ENCODE peak calls at places on chromosomes 6 and 20, in four cellular contexts. One of them, this sample, is unnamed.

GRCh38 chr20:5608104-5608447 is 142.1 kb upstream of the SHLD1 start:
- DNase-seq in gastrocnemius medialis: no peak
- DNase-seq in HCT116: no peak
- DNase-seq in Peyer's patch: no peak
- DNase-seq in this sample: no peak

GRCh38 chr6:73800997-73801396 is 105.0 kb downstream of the CD109 start:
- DNase-seq in Peyer's patch: no peak
- DNase-seq in HCT116: no peak
- DNase-seq in gastrocnemius medialis: no peak
- DNase-seq in this sample: no peak

GRCh38 chr20:49713779-49714712 is at the start of gene B4GALT5:
- DNase-seq in HCT116: peak; percentile 80
- DNase-seq in Peyer's patch: peak; percentile 79
- DNase-seq in gastrocnemius medialis: peak; percentile 56
- DNase-seq in this sample: peak; percentile 60

GRCh38 chr6:167750956-167751358 is 75.8 kb upstream of the AFDN start:
- DNase-seq in Peyer's patch: peak; percentile 69
- DNase-seq in HCT116: peak; percentile 8
- DNase-seq in gastrocnemius medialis: peak; percentile 47
- DNase-seq in this sample: no peak

GRCh38 chr20:63465380-63466249 is 6.8 kb downstream of the KCNQ2 start:
- DNase-seq in gastrocnemius medialis: no peak
- DNase-seq in Peyer's patch: no peak
- DNase-seq in HCT116: no peak
- DNase-seq in this sample: no peak

GRCh38 chr6:153449279-153449678 is 318.2 kb upstream of the RGS17 start:
- DNase-seq in gastrocnemius medialis: no peak
- DNase-seq in Peyer's patch: no peak
- DNase-seq in HCT116: no peak
- DNase-seq in this sample: no peak

GRCh38 chr6:53065266-53066058 is at the start of gene FBXO9:
- DNase-seq in HCT116: no peak
- DNase-seq in gastrocnemius medialis: peak; percentile 52
- DNase-seq in Peyer's patch: peak; percentile 82
- DNase-seq in this sample: no peak

GRCh38 chr6:29510746-29511300 is 23.1 kb upstream of the MAS1L start:
- DNase-seq in gastrocnemius medialis: no peak
- DNase-seq in HCT116: no peak
- DNase-seq in Peyer's patch: no peak
- DNase-seq in this sample: no peak

GRCh38 chr20:41702647-41703046 is 84.5 kb upstream of the CHD6 start:
- DNase-seq in HCT116: no peak
- DNase-seq in gastrocnemius medialis: no peak
- DNase-seq in Peyer's patch: no peak
- DNase-seq in this sample: no peak

GRCh38 chr6:43222418-43223059 is 6.7 kb downstream of the DNPH1 start:
- DNase-seq in gastrocnemius medialis: no peak
- DNase-seq in HCT116: no peak
- DNase-seq in Peyer's patch: no peak
- DNase-seq in this sample: peak; percentile 28

GRCh38 chr6:123716506-123716905 is 79.8 kb upstream of the TRDN start:
- DNase-seq in HCT116: no peak
- DNase-seq in gastrocnemius medialis: no peak
- DNase-seq in Peyer's patch: no peak
- DNase-seq in this sample: no peak

GRCh38 chr6:35181933-35182612 is 31.7 kb upstream of the SCUBE3 start:
- DNase-seq in gastrocnemius medialis: peak; percentile 69
- DNase-seq in Peyer's patch: peak; percentile 85
- DNase-seq in HCT116: peak; percentile 86
- DNase-seq in this sample: no peak

GRCh38 chr6:105849741-105850140 is 236.4 kb upstream of the PRDM1 start:
- DNase-seq in HCT116: no peak
- DNase-seq in Peyer's patch: no peak
- DNase-seq in gastrocnemius medialis: no peak
- DNase-seq in this sample: no peak

GRCh38 chr20:4962257-4962855 is 39.0 kb downstream of the SLC23A2 start:
- DNase-seq in HCT116: no peak
- DNase-seq in Peyer's patch: peak; percentile 58
- DNase-seq in gastrocnemius medialis: no peak
- DNase-seq in this sample: peak; percentile 49

GRCh38 chr6:83303426-83303825 is 110.3 kb downstream of the RWDD2A start:
- DNase-seq in gastrocnemius medialis: no peak
- DNase-seq in HCT116: no peak
- DNase-seq in Peyer's patch: no peak
- DNase-seq in this sample: no peak

GRCh38 chr6:145895802-145896201 is 68.4 kb downstream of the SHPRH start:
- DNase-seq in gastrocnemius medialis: no peak
- DNase-seq in Peyer's patch: no peak
- DNase-seq in HCT116: no peak
- DNase-seq in this sample: no peak

GRCh38 chr6:45001663-45002062 is 326.5 kb upstream of the RUNX2 start:
- DNase-seq in gastrocnemius medialis: no peak
- DNase-seq in Peyer's patch: no peak
- DNase-seq in HCT116: no peak
- DNase-seq in this sample: no peak

GRCh38 chr20:55271370-55271769 is 733.9 kb downstream of the CBLN4 start:
- DNase-seq in HCT116: no peak
- DNase-seq in gastrocnemius medialis: no peak
- DNase-seq in Peyer's patch: no peak
- DNase-seq in this sample: no peak
- H3K27ac ChIP-seq in HCT116: no peak overlapping the region
- H3K27ac ChIP-seq in gastrocnemius medialis: no peak overlapping the region
- H3K27ac ChIP-seq in Peyer's patch: no peak overlapping the region
- H3K27ac ChIP-seq in this sample: no peak overlapping the region

DNA sequence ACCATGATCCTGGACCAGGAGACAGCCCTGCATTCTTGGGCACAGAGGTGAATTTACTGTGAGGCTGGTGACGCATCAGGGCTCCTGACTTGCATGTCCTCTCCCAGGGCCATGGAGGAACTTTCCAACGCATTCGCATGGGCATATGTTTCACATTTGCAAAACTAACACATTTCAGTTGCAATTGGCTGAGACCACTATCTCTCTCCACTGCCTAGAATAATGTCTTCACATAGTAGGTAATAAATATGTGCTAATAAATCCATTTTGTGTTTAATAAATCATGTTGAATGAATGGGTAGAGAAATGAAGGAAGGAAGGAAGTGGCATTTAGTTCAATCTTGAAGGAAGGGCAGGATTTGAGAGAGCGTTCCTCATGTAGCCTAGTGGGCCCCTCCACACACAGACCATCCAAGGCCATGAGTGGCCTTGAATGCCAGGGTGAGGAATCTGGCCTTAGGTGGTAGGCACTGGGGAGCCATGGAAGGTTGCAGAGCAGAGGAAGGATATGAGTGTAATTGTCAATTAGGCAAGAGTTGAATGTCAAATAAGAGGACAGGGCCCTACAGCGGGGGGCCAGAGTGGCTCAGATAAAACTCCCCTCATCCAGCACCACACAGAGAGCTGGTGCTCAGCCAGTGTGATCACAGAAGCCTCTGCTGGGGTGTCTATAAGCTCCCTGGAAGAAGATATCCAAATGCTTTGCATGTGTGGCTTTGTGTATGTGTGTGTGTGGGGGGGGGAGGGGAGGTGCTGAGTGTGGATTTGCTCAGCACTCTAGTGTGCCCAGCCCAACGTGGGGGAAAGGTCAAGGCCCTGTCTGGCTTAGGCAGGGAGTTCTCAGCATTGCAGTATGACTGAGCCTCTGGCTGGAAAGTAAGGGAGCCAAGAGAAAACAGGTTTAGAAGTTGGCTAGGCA is 30.9 kb upstream of the CCN5 start:
- DNase-seq in HCT116: no peak
- DNase-seq in Peyer's patch: no peak
- DNase-seq in gastrocnemius medialis: no peak
- DNase-seq in this sample: no peak
- H3K4me3 ChIP-seq in HCT116: no peak overlapping the region
- H3K4me3 ChIP-seq in Peyer's patch: no peak overlapping the region
- H3K4me3 ChIP-seq in gastrocnemius medialis: no peak overlapping the region
- H3K4me3 ChIP-seq in this sample: no peak overlapping the region

GRCh38 chr6:149211046-149211571 is 106.4 kb upstream of the TAB2 start:
- DNase-seq in gastrocnemius medialis: no peak
- DNase-seq in Peyer's patch: peak; percentile 73
- DNase-seq in HCT116: no peak
- DNase-seq in this sample: peak; percentile 83
- H3K27ac ChIP-seq in gastrocnemius medialis: no peak overlapping the region
- H3K27ac ChIP-seq in Peyer's patch: no peak overlapping the region
- H3K27ac ChIP-seq in HCT116: no peak overlapping the region
- H3K27ac ChIP-seq in this sample: peak overlapping the region; percentile 60

DNA sequence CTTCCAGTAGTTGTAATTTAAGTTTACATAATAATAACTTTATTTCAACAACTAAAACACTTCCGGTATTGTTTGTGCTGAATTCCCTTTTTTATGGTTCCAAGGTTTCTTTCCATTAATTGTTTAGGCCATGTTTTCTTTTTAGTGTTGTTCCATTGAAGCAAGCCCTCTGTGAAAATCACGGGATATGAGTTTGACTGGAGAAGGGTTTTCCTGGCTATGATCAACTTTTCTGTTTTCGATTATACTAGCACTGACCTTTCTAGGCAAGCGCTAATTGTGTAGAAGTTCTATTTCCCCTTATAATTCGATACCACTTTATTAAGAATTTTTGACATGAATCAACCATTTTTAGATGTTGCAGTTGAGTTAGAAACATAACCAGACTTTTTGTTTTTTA is 2.4 kb downstream of the LAMA2 start:
- DNase-seq in Peyer's patch: no peak
- DNase-seq in HCT116: no peak
- DNase-seq in gastrocnemius medialis: no peak
- DNase-seq in this sample: no peak
- H3K4me3 ChIP-seq in Peyer's patch: no peak overlapping the region
- H3K4me3 ChIP-seq in HCT116: no peak overlapping the region
- H3K4me3 ChIP-seq in gastrocnemius medialis: peak overlapping the region; percentile 83
- H3K4me3 ChIP-seq in this sample: no peak overlapping the region

GRCh38 chr6:31776563-31776960 is 566 bp downstream of the VWA7 start:
- DNase-seq in HCT116: no peak
- DNase-seq in Peyer's patch: no peak
- DNase-seq in gastrocnemius medialis: no peak
- DNase-seq in this sample: no peak

GRCh38 chr6:31778193-31778592 is 1.1 kb upstream of the VWA7 start:
- DNase-seq in Peyer's patch: no peak
- DNase-seq in gastrocnemius medialis: no peak
- DNase-seq in HCT116: no peak
- DNase-seq in this sample: no peak

GRCh38 chr6:31775633-31776263 is 1.4 kb downstream of the VWA7 start:
- DNase-seq in gastrocnemius medialis: no peak
- DNase-seq in HCT116: no peak
- DNase-seq in Peyer's patch: no peak
- DNase-seq in this sample: no peak

GRCh38 chr6:31777667-31778050 is 531 bp upstream of the VWA7 start:
- DNase-seq in HCT116: no peak
- DNase-seq in Peyer's patch: no peak
- DNase-seq in gastrocnemius medialis: no peak
- DNase-seq in this sample: no peak

DNA sequence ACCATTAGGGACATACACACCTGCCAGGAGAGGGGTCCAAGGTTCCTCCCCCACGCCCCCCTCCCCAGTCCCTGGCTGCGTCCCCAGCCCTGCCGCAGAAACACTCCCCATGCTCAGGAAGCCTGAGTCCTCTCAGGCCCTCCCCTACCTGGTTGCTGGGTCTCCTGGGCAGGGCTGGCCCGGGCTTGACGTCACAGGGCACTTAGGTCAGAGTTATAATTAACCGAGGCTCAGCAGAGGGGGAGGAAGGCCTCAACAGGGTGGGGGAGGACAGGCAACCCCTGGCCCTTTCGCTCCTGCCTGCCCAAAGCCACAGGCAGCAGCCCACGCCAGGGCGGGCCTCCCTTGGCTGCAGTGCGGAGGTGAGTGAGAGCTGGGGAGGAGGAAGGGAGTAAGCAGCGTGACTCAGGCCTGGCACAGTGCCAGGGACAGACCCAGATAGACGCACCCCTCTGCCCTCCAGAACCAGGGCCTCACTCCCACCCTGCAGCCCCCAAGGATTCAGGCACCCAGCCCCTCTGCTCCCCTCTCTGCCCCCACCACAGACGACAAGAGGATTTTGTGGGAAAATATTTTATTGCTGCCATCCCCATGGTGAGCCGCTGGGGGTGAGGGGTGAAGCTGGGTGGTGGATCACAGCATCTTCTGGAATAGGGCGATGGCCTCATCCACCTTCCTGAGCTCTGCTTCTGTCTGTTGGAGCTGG is at the start of gene VWA7:
- DNase-seq in HCT116: peak; percentile 84
- DNase-seq in Peyer's patch: peak; percentile 90
- DNase-seq in gastrocnemius medialis: peak; percentile 89
- DNase-seq in this sample: peak; percentile 48
- H3K27ac ChIP-seq in HCT116: peak within 1 kb of the TSS; percentile 79
- H3K27ac ChIP-seq in Peyer's patch: peak within 1 kb of the TSS; percentile 49
- H3K27ac ChIP-seq in gastrocnemius medialis: peak within 1 kb of the TSS; percentile 88
- H3K27ac ChIP-seq in this sample: peak within 1 kb of the TSS; percentile 63

DNA sequence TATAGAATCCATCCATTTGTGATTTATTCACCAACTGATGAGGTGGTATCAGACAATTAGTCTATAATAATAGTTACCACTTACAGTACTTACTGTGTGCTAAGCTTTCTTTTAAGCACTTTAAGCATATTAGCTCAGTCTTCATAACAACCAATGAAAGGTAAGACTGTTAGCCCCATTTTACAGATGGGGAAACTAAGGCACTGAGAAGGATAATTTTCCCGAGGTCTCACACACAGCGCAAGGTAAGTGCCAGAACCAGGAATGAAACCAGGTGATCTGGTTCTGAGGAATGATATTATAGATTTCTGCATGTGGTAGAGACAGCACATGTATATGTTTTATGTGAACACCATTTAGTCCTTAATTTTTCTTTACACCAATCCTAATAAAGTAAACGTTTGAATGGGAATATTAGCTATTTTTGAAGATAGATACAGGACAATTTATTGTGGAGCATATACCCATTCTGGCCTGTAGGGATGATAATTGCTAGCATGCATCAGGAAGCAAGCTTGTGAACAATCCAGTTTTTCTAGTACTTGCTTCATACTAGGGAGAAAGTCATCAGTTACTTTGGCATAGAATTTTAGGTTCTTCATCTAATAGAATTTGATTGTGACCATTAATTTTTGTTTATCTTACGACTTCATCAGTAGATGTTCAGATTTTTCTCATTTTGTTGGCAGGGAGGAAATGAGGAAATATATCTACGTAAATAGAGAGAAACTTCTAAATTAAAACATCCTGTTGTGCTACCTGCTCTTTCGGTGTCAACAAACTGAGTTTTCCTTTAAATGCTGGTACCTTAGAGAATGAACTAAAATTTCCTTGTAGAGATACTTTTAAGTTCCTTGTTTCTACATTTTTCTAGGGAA is 3.0 kb downstream of the YWHAB start:
- DNase-seq in Peyer's patch: no peak
- DNase-seq in HCT116: no peak
- DNase-seq in gastrocnemius medialis: no peak
- DNase-seq in this sample: peak; percentile 45
- H3K4me3 ChIP-seq in Peyer's patch: no peak overlapping the region
- H3K4me3 ChIP-seq in HCT116: no peak overlapping the region
- H3K4me3 ChIP-seq in gastrocnemius medialis: no peak overlapping the region
- H3K4me3 ChIP-seq in this sample: peak overlapping the region; percentile 87